ENCODE peak calls at places on chromosome 1, in ten cellular contexts. D is right atrium auricular region, X is stomach, Y is AG09309, P is GM12864, I is fibroblast of pulmonary artery, W is foreskin fibroblast, L is AG04450, R is astrocyte of the cerebellum, T is MM.1S. V is an unnamed sample.

GRCh38 chr1:170586321-170586855 is 54.4 kb downstream of the GORAB start:
- DNase-seq in D (peak), X (no peak), Y (peak), P (no peak), I (peak), W (peak), L (no peak), R (no peak), T (no peak), V (peak)

GRCh38 chr1:18481190-18481920 is 625 bp downstream of the KLHDC7A start:
- DNase-seq in D (no peak), X (peak), Y (no peak), P (peak), I (no peak), W (no peak), L (no peak), R (no peak), T (no peak), V (no peak)

GRCh38 chr1:118944133-118944532 is 44.0 kb downstream of the TBX15 start:
- DNase-seq in D (no peak), X (no peak), Y (no peak), P (no peak), I (no peak), W (no peak), L (no peak), R (no peak), T (no peak), V (no peak)

GRCh38 chr1:159779403-159779851 is 1.3 kb upstream of the DUSP23 start:
- DNase-seq in D (no peak), X (no peak), Y (no peak), P (no peak), I (peak), W (peak), L (peak), R (peak), T (no peak), V (no peak)

GRCh38 chr1:87826639-87827345 is 498.1 kb downstream of the LMO4 start:
- DNase-seq in D (no peak), X (no peak), Y (peak), P (peak), I (peak), W (peak), L (peak), R (no peak), T (peak), V (no peak)

GRCh38 chr1:199463521-199464127 is 563.9 kb upstream of the NR5A2 start:
- DNase-seq in D (no peak), X (peak), Y (peak), P (peak), I (peak), W (peak), L (peak), R (peak), T (peak), V (no peak)

GRCh38 chr1:204255225-204255624 is 41.4 kb upstream of the GOLT1A start:
- DNase-seq in D (no peak), X (no peak), Y (no peak), P (no peak), I (no peak), W (no peak), L (no peak), R (no peak), T (no peak), V (no peak)

GRCh38 chr1:209823143-209824041 is 4.4 kb upstream of the UTP25 start:
- DNase-seq in D (no peak), X (no peak), Y (no peak), P (no peak), I (peak), W (peak), L (no peak), R (peak), T (peak), V (no peak)

GRCh38 chr1:185846672-185847440 is 112.7 kb downstream of the HMCN1 start:
- DNase-seq in D (no peak), X (no peak), Y (peak), P (no peak), I (peak), W (peak), L (no peak), R (peak), T (no peak), V (no peak)

GRCh38 chr1:33435096-33435820 is 4.4 kb upstream of the PHC2 start:
- DNase-seq in D (no peak), X (no peak), Y (no peak), P (no peak), I (peak), W (peak), L (no peak), R (no peak), T (no peak), V (no peak)

GRCh38 chr1:186212574-186213224 is 162.4 kb downstream of the TPR start:
- DNase-seq in D (peak), X (no peak), Y (peak), P (peak), I (peak), W (peak), L (peak), R (peak), T (peak), V (no peak)

GRCh38 chr1:5481889-5482288 is 510.3 kb downstream of the NPHP4 start:
- DNase-seq in D (no peak), X (no peak), Y (no peak), P (no peak), I (no peak), W (no peak), L (no peak), R (no peak), T (peak), V (no peak)

GRCh38 chr1:245489838-245490237 is 335.1 kb downstream of the KIF26B start:
- DNase-seq in D (no peak), X (no peak), Y (no peak), P (no peak), I (no peak), W (no peak), L (no peak), R (no peak), T (no peak), V (no peak)

GRCh38 chr1:31735571-31735970 is 28.6 kb downstream of the ADGRB2 start:
- DNase-seq in D (no peak), X (no peak), Y (no peak), P (no peak), I (no peak), W (no peak), L (no peak), R (no peak), T (no peak), V (no peak)

GRCh38 chr1:183989078-183989577 is 48.4 kb downstream of the COLGALT2 start:
- DNase-seq in D (peak), X (no peak), Y (peak), P (peak), I (peak), W (peak), L (peak), R (no peak), T (no peak), V (no peak)

GRCh38 chr1:23166854-23167253 is 1.8 kb downstream of the LUZP1 start:
- DNase-seq in D (no peak), X (no peak), Y (no peak), P (no peak), I (no peak), W (no peak), L (no peak), R (no peak), T (no peak), V (no peak)

GRCh38 chr1:245645894-245646293 is 491.1 kb downstream of the KIF26B start:
- DNase-seq in D (no peak), X (no peak), Y (no peak), P (peak), I (no peak), W (no peak), L (no peak), R (no peak), T (no peak), V (no peak)

GRCh38 chr1:38293530-38293929 is 246.9 kb upstream of the POU3F1 start:
- DNase-seq in D (no peak), X (no peak), Y (no peak), P (no peak), I (no peak), W (no peak), L (no peak), R (no peak), T (no peak), V (no peak)

GRCh38 chr1:11634759-11635158 is 19.5 kb downstream of the FBXO2 start:
- DNase-seq in D (no peak), X (no peak), Y (no peak), P (no peak), I (no peak), W (no peak), L (no peak), R (no peak), T (no peak), V (no peak)

GRCh38 chr1:17319561-17320350 is 11.8 kb downstream of the PADI4 start:
- DNase-seq in D (no peak), X (no peak), Y (no peak), P (no peak), I (no peak), W (no peak), L (no peak), R (no peak), T (peak), V (no peak)

GRCh38 chr1:98991127-98992003 is 13.3 kb downstream of the PLPPR5 start:
- DNase-seq in D (no peak), X (no peak), Y (peak), P (no peak), I (peak), W (peak), L (peak), R (peak), T (peak), V (no peak)

GRCh38 chr1:156498447-156499193 is 2.0 kb downstream of the MEF2D start:
- DNase-seq in D (no peak), X (peak), Y (no peak), P (no peak), I (peak), W (no peak), L (no peak), R (no peak), T (no peak), V (no peak)

GRCh38 chr1:6523566-6523965 is 30.7 kb downstream of the NOL9 start:
- DNase-seq in D (no peak), X (no peak), Y (no peak), P (no peak), I (peak), W (no peak), L (no peak), R (no peak), T (peak), V (no peak)

GRCh38 chr1:30847358-30847972 is 61.1 kb downstream of the SDC3 start:
- DNase-seq in D (peak), X (peak), Y (no peak), P (no peak), I (peak), W (no peak), L (peak), R (no peak), T (no peak), V (peak)

GRCh38 chr1:15885701-15886612 is 38.5 kb downstream of the SPEN start:
- DNase-seq in D (peak), X (peak), Y (peak), P (no peak), I (peak), W (peak), L (peak), R (peak), T (no peak), V (peak)

GRCh38 chr1:53362270-53362669 is 34.4 kb upstream of the LRP8 start:
- DNase-seq in D (no peak), X (no peak), Y (no peak), P (no peak), I (no peak), W (no peak), L (no peak), R (no peak), T (no peak), V (no peak)

GRCh38 chr1:25055045-25055780 is 125.1 kb upstream of the RUNX3 start:
- DNase-seq in D (no peak), X (no peak), Y (no peak), P (no peak), I (no peak), W (no peak), L (no peak), R (no peak), T (no peak), V (peak)

GRCh38 chr1:89260575-89261275 is 11.9 kb downstream of the GBP5 start:
- DNase-seq in D (no peak), X (no peak), Y (peak), P (no peak), I (peak), W (no peak), L (no peak), R (no peak), T (no peak), V (no peak)

GRCh38 chr1:23664837-23665795 is 26.5 kb upstream of the RPL11 start:
- DNase-seq in D (no peak), X (no peak), Y (no peak), P (no peak), I (peak), W (no peak), L (no peak), R (no peak), T (peak), V (no peak)

GRCh38 chr1:110384581-110385321 is 6.1 kb downstream of the SLC16A4 start:
- DNase-seq in D (no peak), X (no peak), Y (no peak), P (peak), I (no peak), W (no peak), L (no peak), R (no peak), T (no peak), V (no peak)

GRCh38 chr1:160117709-160118183 is 2.2 kb downstream of the ATP1A2 start:
- DNase-seq in D (no peak), X (peak), Y (no peak), P (no peak), I (peak), W (no peak), L (no peak), R (peak), T (no peak), V (no peak)

GRCh38 chr1:232493869-232494268 is 136.1 kb downstream of the SIPA1L2 start:
- DNase-seq in D (no peak), X (no peak), Y (no peak), P (no peak), I (no peak), W (no peak), L (no peak), R (no peak), T (no peak), V (no peak)

GRCh38 chr1:67446893-67447292 is 16.7 kb upstream of the SERBP1 start:
- DNase-seq in D (no peak), X (no peak), Y (no peak), P (no peak), I (no peak), W (no peak), L (no peak), R (no peak), T (no peak), V (no peak)

GRCh38 chr1:247638011-247638410 is 32.6 kb downstream of the OR2G3 start:
- DNase-seq in D (no peak), X (no peak), Y (no peak), P (no peak), I (no peak), W (no peak), L (no peak), R (no peak), T (no peak), V (no peak)

GRCh38 chr1:247638781-247639180 is 33.4 kb downstream of the OR2G3 start:
- DNase-seq in D (no peak), X (no peak), Y (no peak), P (no peak), I (no peak), W (no peak), L (no peak), R (no peak), T (no peak), V (no peak)

GRCh38 chr1:247642742-247643141 is 36.8 kb downstream of the OR13G1 start:
- DNase-seq in D (no peak), X (no peak), Y (no peak), P (no peak), I (no peak), W (no peak), L (no peak), R (no peak), T (no peak), V (no peak)

DNA sequence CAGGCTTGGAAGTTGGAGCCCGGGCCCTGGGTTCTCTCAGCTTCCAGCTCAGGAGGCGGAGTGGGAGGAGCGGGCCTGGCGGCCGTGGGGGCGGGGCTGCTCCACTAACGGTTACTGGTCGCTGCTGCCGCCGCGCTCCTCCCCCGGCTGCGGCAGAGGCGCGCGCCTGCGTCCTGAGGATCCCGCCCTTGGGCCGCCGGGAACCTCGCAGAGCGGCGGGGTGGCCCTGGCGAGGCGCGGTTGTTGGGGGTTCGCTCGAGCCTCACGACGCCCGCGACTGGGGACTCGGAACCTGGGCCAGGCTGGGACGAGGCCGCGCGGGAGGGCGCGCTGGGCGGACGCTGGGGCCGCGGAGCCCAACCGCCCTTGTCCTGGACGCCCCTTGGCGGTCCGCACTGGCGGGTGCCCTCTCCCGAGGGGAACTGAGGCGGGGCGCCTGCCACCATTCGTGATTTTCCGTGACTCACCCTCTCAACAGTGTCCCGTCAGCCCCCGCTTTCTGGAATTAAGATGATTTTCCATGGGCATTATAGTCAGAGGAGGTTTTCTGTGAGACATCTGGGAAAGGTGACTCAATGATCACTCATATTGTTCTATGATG is 34.1 kb downstream of the OR2G3 start:
- DNase-seq in D (no peak), X (peak), Y (no peak), P (no peak), I (peak), W (no peak), L (no peak), R (peak), T (no peak), V (peak)
- H3K4me3 ChIP-seq in D (peak), X (peak), Y (no peak), P (no peak), I (no peak), W (no peak), L (no peak), R (peak), T (no peak), V (peak)

GRCh38 chr1:112196008-112196588 is 199.9 kb upstream of the CTTNBP2NL start:
- DNase-seq in D (no peak), X (no peak), Y (no peak), P (no peak), I (no peak), W (no peak), L (no peak), R (no peak), T (no peak), V (no peak)
- TF ChIP-seq CTCF in D (no peak), X (no peak), Y (no peak), P (no peak), I (no peak), W (no peak), L (no peak), R (no peak), T (no peak), V (no peak)

GRCh38 chr1:248756151-248756550 is 592 bp upstream of the LYPD8 start:
- DNase-seq in D (no peak), X (no peak), Y (no peak), P (no peak), I (no peak), W (no peak), L (no peak), R (no peak), T (no peak), V (no peak)

GRCh38 chr1:248759644-248760043 is 4.1 kb upstream of the LYPD8 start:
- DNase-seq in D (no peak), X (no peak), Y (no peak), P (no peak), I (no peak), W (no peak), L (no peak), R (no peak), T (peak), V (no peak)

GRCh38 chr1:248756636-248757035 is 1.1 kb upstream of the LYPD8 start:
- DNase-seq in D (no peak), X (no peak), Y (no peak), P (no peak), I (no peak), W (no peak), L (no peak), R (no peak), T (peak), V (no peak)

GRCh38 chr1:248758352-248758751 is 2.8 kb upstream of the LYPD8 start:
- DNase-seq in D (no peak), X (no peak), Y (no peak), P (no peak), I (no peak), W (no peak), L (no peak), R (no peak), T (no peak), V (no peak)

GRCh38 chr1:248757784-248758195 is 2.2 kb upstream of the LYPD8 start:
- DNase-seq in D (no peak), X (no peak), Y (no peak), P (no peak), I (no peak), W (no peak), L (no peak), R (no peak), T (no peak), V (no peak)
- H3K4me3 ChIP-seq in D (no peak), X (no peak), Y (no peak), P (no peak), I (no peak), W (no peak), L (no peak), R (no peak), T (no peak), V (no peak)

GRCh38 chr1:117710710-117711109 is 104.9 kb downstream of the TENT5C start:
- DNase-seq in D (no peak), X (no peak), Y (no peak), P (no peak), I (no peak), W (no peak), L (no peak), R (no peak), T (no peak), V (no peak)
- TF ChIP-seq CTCF in D (no peak), X (no peak), Y (peak), P (peak), I (peak), W (peak), L (peak), R (peak), T (peak), V (no peak)

GRCh38 chr1:62194651-62195282 is at the start of gene L1TD1:
- DNase-seq in D (no peak), X (no peak), Y (no peak), P (no peak), I (no peak), W (no peak), L (no peak), R (no peak), T (no peak), V (no peak)
- H3K4me3 ChIP-seq in D (no peak), X (peak), Y (no peak), P (no peak), I (no peak), W (no peak), L (no peak), R (no peak), T (no peak), V (peak)

GRCh38 chr1:179175011-179175934 is 54.2 kb downstream of the ABL2 start:
- DNase-seq in D (no peak), X (no peak), Y (peak), P (no peak), I (peak), W (peak), L (no peak), R (no peak), T (no peak), V (no peak)
- TF ChIP-seq CTCF in D (no peak), X (no peak), Y (no peak), P (no peak), I (no peak), W (no peak), L (no peak), R (no peak), T (no peak), V (no peak)

DNA sequence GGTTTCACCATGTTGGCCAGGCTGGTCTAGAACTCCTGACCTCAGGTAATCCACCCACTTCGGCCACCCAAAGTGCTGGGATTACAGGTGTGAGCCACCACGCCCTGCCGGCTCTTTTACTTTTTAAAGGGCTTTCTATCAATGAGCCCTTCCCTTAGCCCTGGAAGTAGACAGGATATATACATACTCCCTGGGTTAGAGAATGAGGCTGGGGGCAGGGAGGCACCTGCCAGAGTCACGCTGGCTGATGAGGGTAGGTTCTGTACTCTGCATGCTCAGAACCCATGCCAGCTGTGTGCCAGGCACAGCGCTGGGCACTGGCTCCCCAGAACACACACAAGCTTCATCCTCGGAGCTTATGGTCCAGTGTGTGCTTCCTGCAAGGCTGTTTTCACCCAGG is 113.6 kb upstream of the IPO9 start:
- DNase-seq in D (no peak), X (no peak), Y (no peak), P (no peak), I (no peak), W (no peak), L (no peak), R (no peak), T (no peak), V (no peak)
- H3K4me3 ChIP-seq in D (no peak), X (no peak), Y (no peak), P (no peak), I (no peak), W (no peak), L (no peak), R (no peak), T (no peak), V (no peak)

V was measured in breast epithelium.